ENCODE peak calls at places on chromosomes 4 and X, in nine cellular contexts. C is hepatocyte, N is SK-N-SH, W is GM23248, T is mesendoderm, P is GM12878, X is Karpas-422, D is fibroblast of lung, O is GM23338. I is an unnamed sample. For H3K79me2, the result is how much of the 10 kb centered on the place peaks cover.

GRCh38 chr4:38759077-38759789 is 23.6 kb downstream of the TLR10 start:
- DNase-seq in C (peak), N (peak), W (peak), T (peak), P (peak), X (peak), D (peak), O (peak), I (peak)

GRCh38 chrX:14235004-14235403 is 205.3 kb upstream of the GEMIN8 start:
- DNase-seq in C (no peak), N (no peak), W (peak), T (peak), P (no peak), X (no peak), D (no peak), O (peak), I (no peak)

GRCh38 chrX:56745019-56745418 is 16.0 kb downstream of the NBDY start:
- DNase-seq in C (no peak), N (no peak), W (peak), T (no peak), P (no peak), X (peak), D (peak), O (no peak), I (no peak)

GRCh38 chr4:27684501-27685077 is 823.9 kb downstream of the STIM2 start:
- DNase-seq in C (peak), N (peak), W (peak), T (peak), P (no peak), X (peak), D (peak), O (peak), I (no peak)

GRCh38 chr4:108834787-108835384 is 72.0 kb upstream of the ETNPPL start:
- DNase-seq in C (peak), N (peak), W (peak), T (peak), P (no peak), X (peak), D (peak), O (peak), I (peak)

GRCh38 chrX:154596290-154596929 is 11.5 kb downstream of the CTAG1A start:
- DNase-seq in C (no peak), N (no peak), W (peak), T (peak), P (no peak), X (peak), D (peak), O (peak), I (peak)

GRCh38 chr4:152102184-152103000 is 341.6 kb upstream of the GATB start:
- DNase-seq in C (no peak), N (no peak), W (peak), T (peak), P (no peak), X (no peak), D (peak), O (no peak), I (no peak)

GRCh38 chr4:152673489-152673888 is 6.3 kb downstream of the TMEM154 start:
- DNase-seq in C (no peak), N (no peak), W (no peak), T (no peak), P (no peak), X (no peak), D (no peak), O (no peak), I (no peak)

GRCh38 chr4:6493668-6494304 is 21.4 kb upstream of the PPP2R2C start:
- DNase-seq in C (peak), N (no peak), W (peak), T (peak), P (no peak), X (no peak), D (peak), O (peak), I (no peak)

GRCh38 chrX:38318606-38319005 is 8.7 kb downstream of the RPGR start:
- DNase-seq in C (no peak), N (no peak), W (no peak), T (no peak), P (no peak), X (no peak), D (no peak), O (no peak), I (no peak)

GRCh38 chrX:134743121-134743520 is 84.8 kb upstream of the PLAC1 start:
- DNase-seq in C (no peak), N (no peak), W (peak), T (no peak), P (no peak), X (no peak), D (no peak), O (no peak), I (peak)

GRCh38 chr4:6177587-6178197 is 22.7 kb downstream of the JAKMIP1 start:
- DNase-seq in C (no peak), N (no peak), W (no peak), T (peak), P (no peak), X (peak), D (no peak), O (peak), I (no peak)

GRCh38 chr4:7244766-7245320 is 52.5 kb downstream of the SORCS2 start:
- DNase-seq in C (no peak), N (no peak), W (no peak), T (no peak), P (no peak), X (no peak), D (no peak), O (no peak), I (no peak)

GRCh38 chr4:3346146-3346545 is 53.3 kb downstream of the RGS12 start:
- DNase-seq in C (peak), N (peak), W (peak), T (peak), P (peak), X (peak), D (peak), O (peak), I (peak)
- H3K4me2 ChIP-seq in C (no peak), N (no peak), W (peak), T (no peak), P (peak), X (no peak), D (no peak), O (no peak), I (peak)

GRCh38 chr4:129082302-129082701 is 11.0 kb downstream of the SCLT1 start:
- DNase-seq in C (no peak), N (no peak), W (no peak), T (no peak), P (no peak), X (no peak), D (no peak), O (no peak), I (peak)

GRCh38 chr4:129092636-129093172 is 635 bp downstream of the SCLT1 start:
- DNase-seq in C (peak), N (no peak), W (peak), T (no peak), P (no peak), X (peak), D (peak), O (no peak), I (peak)

GRCh38 chr4:129085472-129085871 is 7.9 kb downstream of the SCLT1 start:
- DNase-seq in C (no peak), N (no peak), W (no peak), T (no peak), P (no peak), X (no peak), D (no peak), O (no peak), I (no peak)

GRCh38 chr4:129093173-129093974 is at the start of gene SCLT1:
- DNase-seq in C (peak), N (peak), W (peak), T (peak), P (peak), X (peak), D (peak), O (peak), I (peak)

DNA sequence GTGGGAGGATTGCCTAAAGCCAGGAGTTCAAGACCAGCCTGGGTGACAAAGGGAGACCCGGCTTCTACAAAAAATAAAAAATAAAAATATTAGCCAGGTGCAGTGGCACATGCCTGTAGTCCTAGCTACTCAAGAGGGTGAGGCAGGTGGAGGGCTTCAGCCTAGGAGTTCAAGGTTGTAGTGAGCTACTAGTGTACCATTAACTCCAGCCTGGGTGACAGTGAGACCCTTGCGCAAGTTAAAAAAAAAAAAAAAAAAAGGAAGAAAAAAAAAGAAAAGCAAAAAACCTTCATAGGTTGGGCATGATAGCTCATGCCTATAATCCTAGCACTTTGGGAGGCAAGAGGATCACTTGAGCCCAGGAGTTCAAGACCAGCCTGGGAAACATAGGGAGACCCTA is 5.8 kb downstream of the SCLT1 start:
- DNase-seq in C (no peak), N (no peak), W (no peak), T (no peak), P (no peak), X (no peak), D (no peak), O (no peak), I (no peak)
- H3K79me2 ChIP-seq in C (half or more), N (half or more), W (half or more), T (under half), P (half or more), X (half or more), D (half or more), O (half or more), I (half or more)

GRCh38 chr4:25654031-25654970 is 1.4 kb upstream of the SLC34A2 start:
- DNase-seq in C (no peak), N (no peak), W (no peak), T (peak), P (no peak), X (no peak), D (peak), O (peak), I (peak)

GRCh38 chr4:25658777-25659176 is 3.1 kb downstream of the SLC34A2 start:
- DNase-seq in C (no peak), N (no peak), W (no peak), T (no peak), P (no peak), X (no peak), D (no peak), O (no peak), I (no peak)

GRCh38 chr4:25656031-25656430 is 380 bp downstream of the SLC34A2 start:
- DNase-seq in C (no peak), N (no peak), W (no peak), T (peak), P (no peak), X (no peak), D (no peak), O (no peak), I (no peak)

GRCh38 chr4:25658357-25658771 is 2.7 kb downstream of the SLC34A2 start:
- DNase-seq in C (no peak), N (no peak), W (no peak), T (no peak), P (no peak), X (no peak), D (no peak), O (no peak), I (no peak)

GRCh38 chr4:25654971-25655963 is at the start of gene SLC34A2:
- DNase-seq in C (peak), N (peak), W (no peak), T (peak), P (no peak), X (no peak), D (no peak), O (peak), I (peak)
- H3K4me2 ChIP-seq in C (peak), N (no peak), W (no peak), T (peak), P (no peak), X (no peak), D (no peak), O (peak), I (no peak)

GRCh38 chr4:911871-912490 is 20.1 kb downstream of the GAK start:
- DNase-seq in C (no peak), N (no peak), W (no peak), T (no peak), P (no peak), X (no peak), D (no peak), O (no peak), I (peak)
- H3K79me2 ChIP-seq in C (under half), N (under half), W (half or more), T (under half), P (under half), X (half or more), D (under half), O (under half), I (half or more)

GRCh38 chr4:153936121-153936520 is 147.2 kb upstream of the SFRP2 start:
- DNase-seq in C (no peak), N (no peak), W (no peak), T (no peak), P (no peak), X (no peak), D (no peak), O (no peak), I (no peak)

GRCh38 chr4:153939570-153939969 is 150.7 kb upstream of the SFRP2 start:
- DNase-seq in C (no peak), N (no peak), W (no peak), T (no peak), P (no peak), X (no peak), D (no peak), O (no peak), I (no peak)

GRCh38 chr4:153934689-153935017 is 145.8 kb upstream of the SFRP2 start:
- DNase-seq in C (no peak), N (no peak), W (peak), T (no peak), P (no peak), X (no peak), D (no peak), O (no peak), I (no peak)

GRCh38 chr4:153933851-153934688 is 145.2 kb upstream of the SFRP2 start:
- DNase-seq in C (no peak), N (no peak), W (peak), T (peak), P (no peak), X (no peak), D (no peak), O (no peak), I (peak)

DNA sequence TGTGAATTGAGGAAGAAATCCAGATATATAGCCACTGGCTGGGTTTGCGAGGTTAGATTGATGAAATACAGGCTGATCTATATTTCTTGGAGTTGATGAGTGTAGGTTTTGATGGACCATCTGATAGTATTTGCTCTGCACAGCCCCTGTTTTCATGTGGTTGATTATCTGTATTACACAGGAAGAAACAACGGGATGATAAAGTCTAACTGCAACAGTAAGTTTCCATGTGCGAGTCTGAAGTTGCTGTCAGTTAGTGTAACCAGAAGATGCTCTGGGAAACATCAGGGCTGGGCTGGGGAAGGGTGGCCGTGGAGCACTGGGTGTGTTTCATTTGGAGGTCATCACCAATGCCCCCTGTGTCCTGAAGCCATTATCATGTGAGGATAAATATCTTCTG is 148.4 kb upstream of the SFRP2 start:
- DNase-seq in C (no peak), N (no peak), W (no peak), T (no peak), P (no peak), X (no peak), D (no peak), O (no peak), I (no peak)
- H3K4me2 ChIP-seq in C (no peak), N (no peak), W (no peak), T (no peak), P (no peak), X (no peak), D (no peak), O (no peak), I (no peak)

GRCh38 chr4:163164591-163164990 is 2.1 kb downstream of the NAF1 start:
- DNase-seq in C (no peak), N (no peak), W (peak), T (no peak), P (no peak), X (no peak), D (peak), O (no peak), I (no peak)
- H3K79me2 ChIP-seq in C (half or more), N (half or more), W (half or more), T (under half), P (half or more), X (half or more), D (under half), O (half or more), I (under half)